ENCODE peak calls at places on chromosomes 16 and 17, in five cellular contexts. S is fibroblast of the aortic adventitia, X is HL-60, Z is AG10803, I is AG09309. J is an unnamed sample.
A peak's percentile ranks its signal among the peaks of the same experiment; 100 is the strongest.

GRCh38 chr16:68070249-68070725 is 14.9 kb upstream of the NFATC3 start:
- DNase-seq in S (no peak), X (no peak), Z (no peak), I (no peak), J (no peak)

GRCh38 chr16:67481561-67482259 is 753 bp upstream of the ATP6V0D1 start:
- DNase-seq in S (peak; percentile 67), X (peak; percentile 35), Z (no peak), I (no peak), J (no peak)

GRCh38 chr16:67459858-67460144 is 21.2 kb downstream of the ATP6V0D1 start:
- DNase-seq in S (no peak), X (no peak), Z (no peak), I (no peak), J (no peak)

GRCh38 chr16:57258226-57258909 is 13.3 kb downstream of the ARL2BP start:
- DNase-seq in S (no peak), X (no peak), Z (no peak), I (no peak), J (no peak)

GRCh38 chr16:58638148-58639036 is 8.8 kb upstream of the CNOT1 start:
- DNase-seq in S (peak; percentile 89), X (peak; percentile 6), Z (peak; percentile 92), I (peak; percentile 72), J (peak; percentile 57)

GRCh38 chr16:3058173-3059030 is 7.0 kb upstream of the IL32 start:
- DNase-seq in S (no peak), X (peak; percentile 52), Z (peak; percentile 12), I (no peak), J (no peak)

GRCh38 chr17:75808905-75809621 is 24.5 kb downstream of the UNK start:
- DNase-seq in S (peak; percentile 93), X (no peak), Z (peak; percentile 66), I (peak; percentile 20), J (peak; percentile 89)

GRCh38 chr16:81014672-81015071 is 7.7 kb downstream of the CENPN start:
- DNase-seq in S (no peak), X (no peak), Z (no peak), I (no peak), J (no peak)

GRCh38 chr16:89322381-89323119 is 105.0 kb downstream of the ZNF778 start:
- DNase-seq in S (peak; percentile 76), X (peak; percentile 13), Z (peak; percentile 78), I (no peak), J (peak; percentile 69)

GRCh38 chr16:24972608-24973220 is 42.5 kb downstream of the ARHGAP17 start:
- DNase-seq in S (no peak), X (no peak), Z (no peak), I (no peak), J (no peak)

GRCh38 chr16:85569615-85570212 is 43.4 kb upstream of the GSE1 start:
- DNase-seq in S (no peak), X (peak; percentile 87), Z (peak; percentile 47), I (peak; percentile 46), J (peak; percentile 85)
- H3K4me3 ChIP-seq in S (no peak overlapping the region), X (peak overlapping the region; percentile 27), Z (no peak overlapping the region), I (no peak overlapping the region), J (no peak overlapping the region)

DNA sequence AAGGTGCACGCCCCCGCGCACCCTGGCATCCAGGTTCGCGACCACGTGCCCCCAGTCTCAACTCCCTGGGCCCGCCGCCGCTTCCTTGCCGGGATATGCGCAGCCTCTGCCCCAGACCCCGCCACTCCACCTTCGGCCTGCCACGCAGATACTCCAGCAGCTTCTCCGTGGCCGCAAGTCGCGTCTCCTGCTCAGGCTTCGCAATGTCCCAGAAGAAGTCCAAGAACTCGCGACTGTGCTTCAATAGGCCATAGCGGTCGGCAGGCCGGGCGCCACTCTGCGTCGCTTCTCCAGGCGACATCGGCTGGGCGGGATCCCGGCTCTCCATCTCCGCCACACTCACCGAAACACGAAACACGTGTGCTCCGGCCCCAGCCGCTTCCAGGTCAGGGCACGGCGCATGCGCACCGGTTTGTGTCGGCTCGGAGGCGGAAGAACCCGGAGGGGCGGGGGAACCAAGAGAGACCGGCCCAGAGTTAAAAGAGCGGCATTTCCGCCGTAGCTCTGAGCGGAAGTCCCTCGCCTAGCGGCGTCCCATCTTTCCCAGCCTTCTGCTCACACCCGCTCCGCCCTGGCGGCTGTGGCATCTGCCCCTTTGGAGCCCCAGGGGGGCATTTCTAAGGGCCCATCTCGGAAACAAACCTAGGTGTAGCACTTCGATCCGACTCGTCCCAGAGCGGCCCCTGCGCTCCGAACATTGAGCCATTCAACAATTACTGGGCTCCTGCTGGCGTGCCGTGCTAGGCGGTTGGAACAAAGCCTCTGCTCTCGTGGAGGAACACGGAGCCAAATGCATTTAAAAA is at the start of gene MYBBP1A:
- DNase-seq in S (peak; percentile 94), X (peak; percentile 92), Z (peak; percentile 93), I (peak; percentile 60), J (peak; percentile 81)
- TF ChIP-seq CTCF in S (peak; percentile 25), X (no peak), Z (peak; percentile 43), I (peak; percentile 42), J (peak; percentile 15)

DNA sequence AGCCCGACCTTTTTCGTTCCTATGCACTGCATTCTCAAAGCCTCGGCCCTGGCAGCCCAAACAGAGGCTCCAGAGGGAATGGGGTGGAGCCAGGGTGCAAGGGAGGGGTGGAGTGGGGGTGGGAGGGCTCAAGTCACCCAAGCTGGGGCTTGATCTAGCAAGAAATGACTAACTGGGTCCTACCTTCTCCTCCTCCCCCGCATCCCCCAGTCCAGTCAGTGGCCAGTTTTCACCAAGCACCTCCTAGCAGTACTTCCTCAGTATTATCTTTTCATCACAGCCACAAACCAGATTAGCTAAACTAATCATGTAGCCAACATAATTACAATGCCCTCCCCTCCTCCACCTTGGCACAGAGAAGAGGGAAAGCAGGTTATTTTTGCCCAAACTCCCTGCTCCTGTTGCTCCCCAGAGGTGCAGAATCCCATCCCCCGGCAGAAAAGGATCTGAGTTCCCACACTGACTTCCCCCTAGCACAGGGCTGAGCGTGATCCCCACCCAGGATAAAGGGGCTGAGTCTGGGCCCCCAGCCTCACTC is 2.2 kb downstream of the JUP start:
- DNase-seq in S (peak; percentile 32), X (peak; percentile 76), Z (no peak), I (no peak), J (no peak)
- H3K4me3 ChIP-seq in S (no peak overlapping the region), X (no peak overlapping the region), Z (no peak overlapping the region), I (no peak overlapping the region), J (peak overlapping the region; percentile 72)

GRCh38 chr17:21377821-21378396 is 1.8 kb downstream of the KCNJ12 start:
- DNase-seq in S (no peak), X (no peak), Z (no peak), I (no peak), J (no peak)
- TF ChIP-seq CTCF in S (no peak), X (no peak), Z (no peak), I (no peak), J (peak; percentile 3)

GRCh38 chr17:48632579-48633265 is 6.6 kb upstream of the HOXB9 start:
- DNase-seq in S (no peak), X (no peak), Z (no peak), I (no peak), J (no peak)
- H3K4me3 ChIP-seq in S (no peak overlapping the region), X (no peak overlapping the region), Z (no peak overlapping the region), I (no peak overlapping the region), J (no peak overlapping the region)

DNA sequence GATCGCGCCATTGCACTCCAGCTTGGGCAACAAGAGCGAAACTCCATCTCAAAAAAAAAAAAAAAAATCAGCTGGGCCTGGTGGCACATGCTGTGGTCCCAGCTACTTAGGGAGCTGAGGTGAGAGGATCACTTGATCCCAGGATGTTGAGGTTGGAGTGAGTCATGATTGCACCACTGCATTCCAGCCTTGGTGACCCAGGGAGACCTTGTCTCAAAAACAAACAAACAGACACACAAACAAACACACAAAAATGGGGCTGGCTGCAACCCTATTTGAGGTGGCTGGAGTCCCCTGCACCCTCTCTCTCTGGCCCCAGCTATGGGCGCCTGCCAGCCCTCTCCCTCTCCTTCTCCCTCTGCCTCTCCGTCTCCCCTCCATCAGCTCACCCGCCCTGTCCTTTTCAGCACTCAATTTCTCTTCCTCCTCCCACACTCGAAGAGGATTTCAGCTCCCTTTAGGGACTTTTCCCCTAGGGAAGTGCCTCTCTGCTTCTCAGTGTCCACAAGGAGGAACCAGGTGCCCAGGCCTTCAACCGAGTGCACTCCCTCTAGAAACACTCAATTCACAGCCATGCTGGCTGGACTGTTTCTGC is 17.5 kb upstream of the TFAP4 start:
- DNase-seq in S (peak; percentile 51), X (peak; percentile 18), Z (peak; percentile 92), I (no peak), J (no peak)
- TF ChIP-seq CTCF in S (peak; percentile 34), X (no peak), Z (peak; percentile 44), I (peak; percentile 48), J (peak; percentile 26)

GRCh38 chr17:29929006-29929543 is 953 bp downstream of the SSH2 start:
- DNase-seq in S (peak; percentile 32), X (peak; percentile 55), Z (no peak), I (no peak), J (no peak)
- H3K4me3 ChIP-seq in S (peak overlapping the region; percentile 99), X (peak overlapping the region; percentile 63), Z (peak overlapping the region; percentile 95), I (peak overlapping the region; percentile 72), J (peak overlapping the region; percentile 86)

GRCh38 chr17:57957886-57958285 is 2.7 kb upstream of the CUEDC1 start:
- DNase-seq in S (no peak), X (no peak), Z (no peak), I (no peak), J (no peak)
- TF ChIP-seq CTCF in S (no peak), X (no peak), Z (no peak), I (no peak), J (no peak)

DNA sequence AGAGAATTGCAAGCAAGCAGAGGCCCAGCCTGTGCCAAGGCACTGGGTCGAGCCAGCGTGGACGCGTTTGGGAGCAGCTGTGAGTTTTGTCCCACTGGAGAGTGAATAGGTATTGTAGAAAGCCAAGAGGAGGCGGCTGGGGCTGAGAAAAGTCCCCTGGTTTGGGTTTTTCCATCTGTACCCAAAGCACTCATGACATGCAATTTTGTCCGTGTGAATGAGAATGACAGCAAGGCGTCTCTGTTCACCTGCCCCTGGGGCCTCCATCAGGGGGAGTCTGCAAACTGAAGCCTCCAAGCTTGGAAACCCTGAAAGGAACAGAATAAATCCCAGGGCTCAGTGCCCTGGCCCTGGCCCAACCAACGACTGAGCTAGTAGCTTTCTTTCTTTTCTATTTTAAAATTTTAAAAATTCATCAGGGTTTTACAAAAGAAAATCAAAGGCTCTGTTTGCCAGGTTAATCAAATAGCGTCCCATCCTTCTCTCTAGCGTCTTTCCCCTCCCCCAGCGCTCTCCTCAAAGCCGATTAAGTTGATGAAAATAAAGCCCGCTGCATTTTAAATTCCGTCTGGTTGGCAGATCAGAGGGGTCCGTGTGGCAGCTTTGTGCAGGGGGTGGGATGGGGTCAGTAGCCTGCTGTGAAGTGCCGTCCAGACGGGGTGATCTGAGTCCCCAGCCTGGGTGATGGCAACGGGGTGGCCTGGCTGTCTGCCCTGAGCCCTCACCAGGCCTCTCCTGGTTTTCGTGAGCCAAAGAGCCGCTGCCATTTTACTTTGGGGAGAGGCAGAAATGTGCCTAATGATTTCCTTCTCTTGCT is 171.0 kb downstream of the KATNIP start:
- DNase-seq in S (peak; percentile 11), X (no peak), Z (no peak), I (no peak), J (no peak)
- H3K4me3 ChIP-seq in S (no peak overlapping the region), X (no peak overlapping the region), Z (no peak overlapping the region), I (no peak overlapping the region), J (no peak overlapping the region)